ENCODE peak calls at places on chromosomes 3 and 15, in six cellular contexts. One of them, this sample, is unnamed.

GRCh38 chr3:17588422-17588821 is 154.0 kb downstream of the TBC1D5 start:
- DNase-seq in HCT116: no peak
- DNase-seq in heart right ventricle: no peak
- DNase-seq in spleen: no peak
- DNase-seq in A549: no peak
- DNase-seq in HL-60: no peak
- DNase-seq in this sample: no peak

GRCh38 chr3:193301441-193301840 is 60.4 kb downstream of the PLAAT1 start:
- DNase-seq in heart right ventricle: no peak
- DNase-seq in HL-60: no peak
- DNase-seq in HCT116: peak
- DNase-seq in A549: no peak
- DNase-seq in spleen: no peak
- DNase-seq in this sample: no peak

GRCh38 chr3:47716656-47717055 is 65.0 kb downstream of the SMARCC1 start:
- DNase-seq in heart right ventricle: no peak
- DNase-seq in A549: no peak
- DNase-seq in spleen: no peak
- DNase-seq in HL-60: no peak
- DNase-seq in HCT116: no peak
- DNase-seq in this sample: no peak

GRCh38 chr3:98705694-98706093 is 57.4 kb upstream of the ST3GAL6 start:
- DNase-seq in spleen: no peak
- DNase-seq in A549: no peak
- DNase-seq in HL-60: no peak
- DNase-seq in HCT116: no peak
- DNase-seq in heart right ventricle: no peak
- DNase-seq in this sample: no peak

GRCh38 chr3:12227833-12228232 is 61.0 kb upstream of the PPARG start:
- DNase-seq in HL-60: no peak
- DNase-seq in A549: no peak
- DNase-seq in spleen: no peak
- DNase-seq in heart right ventricle: no peak
- DNase-seq in HCT116: no peak
- DNase-seq in this sample: no peak

GRCh38 chr3:71444028-71444860 is 139.3 kb downstream of the FOXP1 start:
- DNase-seq in HCT116: no peak
- DNase-seq in heart right ventricle: no peak
- DNase-seq in A549: no peak
- DNase-seq in spleen: peak
- DNase-seq in HL-60: peak
- DNase-seq in this sample: no peak

GRCh38 chr3:45110185-45110833 is 35.9 kb downstream of the CDCP1 start:
- DNase-seq in A549: no peak
- DNase-seq in HCT116: no peak
- DNase-seq in HL-60: peak
- DNase-seq in heart right ventricle: no peak
- DNase-seq in spleen: peak
- DNase-seq in this sample: no peak

GRCh38 chr3:40324621-40325020 is 15.1 kb downstream of the EIF1B start:
- DNase-seq in A549: no peak
- DNase-seq in HCT116: no peak
- DNase-seq in spleen: no peak
- DNase-seq in HL-60: no peak
- DNase-seq in heart right ventricle: no peak
- DNase-seq in this sample: no peak

GRCh38 chr3:139554628-139555027 is 15.1 kb upstream of the RBP1 start:
- DNase-seq in HL-60: no peak
- DNase-seq in A549: no peak
- DNase-seq in heart right ventricle: no peak
- DNase-seq in HCT116: no peak
- DNase-seq in spleen: no peak
- DNase-seq in this sample: no peak

GRCh38 chr3:156694536-156694935 is 20.1 kb downstream of the TIPARP start:
- DNase-seq in heart right ventricle: no peak
- DNase-seq in A549: no peak
- DNase-seq in spleen: no peak
- DNase-seq in HCT116: no peak
- DNase-seq in HL-60: no peak
- DNase-seq in this sample: no peak

GRCh38 chr15:96053039-96054021 is 277.2 kb upstream of the NR2F2 start:
- DNase-seq in HL-60: no peak
- DNase-seq in A549: no peak
- DNase-seq in spleen: peak
- DNase-seq in HCT116: peak
- DNase-seq in heart right ventricle: peak
- DNase-seq in this sample: peak

GRCh38 chr3:126056681-126057546 is 27.0 kb downstream of the SLC41A3 start:
- DNase-seq in heart right ventricle: peak
- DNase-seq in HL-60: no peak
- DNase-seq in A549: no peak
- DNase-seq in HCT116: no peak
- DNase-seq in spleen: peak
- DNase-seq in this sample: peak

GRCh38 chr15:90959894-90960293 is 5.2 kb downstream of the RCCD1 start:
- DNase-seq in HCT116: no peak
- DNase-seq in heart right ventricle: peak
- DNase-seq in A549: no peak
- DNase-seq in HL-60: no peak
- DNase-seq in spleen: no peak
- DNase-seq in this sample: no peak

GRCh38 chr3:127628788-127629456 is at the start of gene PODXL2:
- DNase-seq in HCT116: peak
- DNase-seq in spleen: peak
- DNase-seq in heart right ventricle: peak
- DNase-seq in A549: peak
- DNase-seq in HL-60: peak
- DNase-seq in this sample: peak

GRCh38 chr3:45442679-45443214 is 54.4 kb downstream of the LARS2 start:
- DNase-seq in spleen: no peak
- DNase-seq in heart right ventricle: no peak
- DNase-seq in A549: no peak
- DNase-seq in HCT116: no peak
- DNase-seq in HL-60: no peak
- DNase-seq in this sample: no peak

GRCh38 chr15:40809051-40809450 is 1.8 kb upstream of the DNAJC17 start:
- DNase-seq in A549: no peak
- DNase-seq in spleen: no peak
- DNase-seq in HL-60: no peak
- DNase-seq in HCT116: no peak
- DNase-seq in heart right ventricle: no peak
- DNase-seq in this sample: no peak

GRCh38 chr3:168097381-168097780 is 1.7 kb upstream of the GOLIM4 start:
- DNase-seq in A549: no peak
- DNase-seq in HCT116: no peak
- DNase-seq in spleen: no peak
- DNase-seq in heart right ventricle: no peak
- DNase-seq in HL-60: no peak
- DNase-seq in this sample: no peak

GRCh38 chr3:130516645-130517512 is at the start of gene COL6A6:
- DNase-seq in spleen: no peak
- DNase-seq in A549: no peak
- DNase-seq in HCT116: no peak
- DNase-seq in heart right ventricle: peak
- DNase-seq in HL-60: no peak
- DNase-seq in this sample: no peak

GRCh38 chr3:10226293-10226692 is 22.0 kb upstream of the TATDN2 start:
- DNase-seq in HCT116: no peak
- DNase-seq in A549: no peak
- DNase-seq in HL-60: no peak
- DNase-seq in heart right ventricle: no peak
- DNase-seq in spleen: no peak
- DNase-seq in this sample: no peak

GRCh38 chr3:196222876-196223595 is 6.7 kb downstream of the SLC51A start:
- DNase-seq in HL-60: no peak
- DNase-seq in heart right ventricle: no peak
- DNase-seq in A549: no peak
- DNase-seq in HCT116: no peak
- DNase-seq in spleen: no peak
- DNase-seq in this sample: no peak

DNA sequence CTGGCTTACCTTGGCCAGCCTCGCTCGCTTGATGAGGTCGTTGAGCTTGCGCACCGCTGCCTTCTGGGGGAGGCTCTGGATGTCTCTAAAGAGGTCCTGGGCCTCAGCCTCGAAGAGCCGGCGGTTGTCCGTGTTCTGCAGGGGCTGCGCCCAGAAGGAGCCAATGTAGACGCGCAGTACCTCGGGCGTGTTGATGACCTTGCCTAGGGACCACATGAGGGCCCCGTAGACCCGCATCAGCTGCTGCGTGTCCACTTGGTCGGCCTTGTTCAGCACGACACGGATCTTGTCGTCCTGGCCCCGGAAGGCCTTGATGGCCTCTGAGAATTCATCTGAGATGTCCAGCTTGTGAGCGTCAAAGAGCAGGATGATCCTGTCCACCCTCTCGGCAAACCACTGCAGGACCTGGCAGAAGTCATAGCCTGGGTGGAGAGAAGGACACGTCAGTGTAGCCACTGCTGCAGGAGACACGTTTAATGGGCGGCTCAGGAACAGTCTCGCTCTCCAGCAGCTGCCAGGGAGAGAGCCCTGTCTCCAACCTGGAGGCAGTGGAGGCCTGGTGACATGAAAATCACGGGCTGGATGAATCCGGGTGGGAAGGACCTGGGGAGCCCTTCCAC is 25.5 kb upstream of the SPTBN5 start:
- DNase-seq in HCT116: no peak
- DNase-seq in A549: no peak
- DNase-seq in spleen: peak
- DNase-seq in heart right ventricle: no peak
- DNase-seq in HL-60: no peak
- DNase-seq in this sample: no peak
- H3K27ac ChIP-seq in HCT116: no peak
- H3K27ac ChIP-seq in A549: no peak
- H3K27ac ChIP-seq in spleen: no peak
- H3K27ac ChIP-seq in heart right ventricle: peak
- H3K27ac ChIP-seq in HL-60: no peak
- H3K27ac ChIP-seq in this sample: peak

DNA sequence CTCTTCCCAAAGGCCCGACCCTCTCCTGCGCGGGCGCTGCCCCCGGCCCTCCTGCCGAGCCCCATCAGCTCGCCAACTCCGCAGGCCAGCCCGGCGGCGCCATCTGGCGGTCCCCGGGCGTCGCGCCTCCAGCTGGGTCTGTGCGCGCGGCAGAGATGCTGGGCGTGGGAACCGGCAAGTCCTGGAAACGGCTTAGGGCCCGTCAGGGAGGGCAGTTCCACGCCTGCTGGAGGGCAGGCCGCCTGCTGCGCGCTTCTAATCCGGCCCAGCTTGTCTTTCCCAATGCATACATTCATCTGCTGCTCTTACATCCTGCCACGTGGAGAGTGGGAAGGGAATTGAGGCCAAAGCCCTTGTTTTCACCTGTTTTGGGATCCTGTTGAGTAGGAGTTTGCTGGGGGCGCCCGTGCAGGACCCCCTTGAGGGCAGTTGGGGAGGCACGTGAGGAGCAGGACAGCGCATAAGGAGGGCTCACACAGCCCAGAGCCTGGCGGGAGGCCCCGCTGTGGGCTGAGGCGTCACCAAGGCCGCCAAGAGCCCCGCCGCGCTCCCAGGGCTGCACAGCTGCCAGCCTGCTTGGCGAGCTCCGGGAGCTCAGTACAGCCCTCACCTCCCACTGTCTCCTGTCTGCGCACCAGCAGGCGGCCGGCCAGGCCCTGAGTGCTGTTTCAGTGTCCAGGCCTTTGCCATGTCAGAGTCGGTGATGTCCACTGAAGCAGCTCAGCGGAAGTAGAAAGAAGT is 165.6 kb downstream of the NSMCE3 start:
- DNase-seq in HCT116: peak
- DNase-seq in A549: peak
- DNase-seq in HL-60: peak
- DNase-seq in heart right ventricle: peak
- DNase-seq in spleen: peak
- DNase-seq in this sample: peak
- TF ChIP-seq CTCF in HCT116: peak
- TF ChIP-seq CTCF in A549: peak
- TF ChIP-seq CTCF in HL-60: peak
- TF ChIP-seq CTCF in heart right ventricle: peak
- TF ChIP-seq CTCF in spleen: peak
- TF ChIP-seq CTCF in this sample: peak

DNA sequence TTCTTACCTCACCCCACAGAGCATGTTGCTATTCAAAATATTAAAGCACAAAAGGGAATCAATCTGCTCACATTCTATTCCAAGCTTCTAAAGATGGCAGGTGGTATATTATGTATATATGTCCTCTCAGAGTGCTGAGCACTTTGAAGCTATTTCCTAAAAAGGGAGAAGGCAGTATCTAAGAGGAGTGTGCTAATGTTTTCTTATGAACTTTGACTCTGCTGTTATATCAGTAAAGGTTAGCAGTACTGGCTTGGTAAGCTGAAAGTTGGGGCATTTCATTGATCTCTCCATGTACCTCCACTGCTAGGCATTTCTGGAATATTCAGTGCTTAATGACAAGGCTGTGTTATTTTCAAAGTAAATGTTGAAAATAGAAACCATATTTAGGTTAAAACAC is 43.4 kb downstream of the IL1RAP start:
- DNase-seq in heart right ventricle: no peak
- DNase-seq in HL-60: no peak
- DNase-seq in A549: no peak
- DNase-seq in spleen: no peak
- DNase-seq in HCT116: no peak
- DNase-seq in this sample: no peak
- H3K27ac ChIP-seq in heart right ventricle: no peak
- H3K27ac ChIP-seq in HL-60: no peak
- H3K27ac ChIP-seq in A549: no peak
- H3K27ac ChIP-seq in spleen: no peak
- H3K27ac ChIP-seq in HCT116: no peak
- H3K27ac ChIP-seq in this sample: no peak

DNA sequence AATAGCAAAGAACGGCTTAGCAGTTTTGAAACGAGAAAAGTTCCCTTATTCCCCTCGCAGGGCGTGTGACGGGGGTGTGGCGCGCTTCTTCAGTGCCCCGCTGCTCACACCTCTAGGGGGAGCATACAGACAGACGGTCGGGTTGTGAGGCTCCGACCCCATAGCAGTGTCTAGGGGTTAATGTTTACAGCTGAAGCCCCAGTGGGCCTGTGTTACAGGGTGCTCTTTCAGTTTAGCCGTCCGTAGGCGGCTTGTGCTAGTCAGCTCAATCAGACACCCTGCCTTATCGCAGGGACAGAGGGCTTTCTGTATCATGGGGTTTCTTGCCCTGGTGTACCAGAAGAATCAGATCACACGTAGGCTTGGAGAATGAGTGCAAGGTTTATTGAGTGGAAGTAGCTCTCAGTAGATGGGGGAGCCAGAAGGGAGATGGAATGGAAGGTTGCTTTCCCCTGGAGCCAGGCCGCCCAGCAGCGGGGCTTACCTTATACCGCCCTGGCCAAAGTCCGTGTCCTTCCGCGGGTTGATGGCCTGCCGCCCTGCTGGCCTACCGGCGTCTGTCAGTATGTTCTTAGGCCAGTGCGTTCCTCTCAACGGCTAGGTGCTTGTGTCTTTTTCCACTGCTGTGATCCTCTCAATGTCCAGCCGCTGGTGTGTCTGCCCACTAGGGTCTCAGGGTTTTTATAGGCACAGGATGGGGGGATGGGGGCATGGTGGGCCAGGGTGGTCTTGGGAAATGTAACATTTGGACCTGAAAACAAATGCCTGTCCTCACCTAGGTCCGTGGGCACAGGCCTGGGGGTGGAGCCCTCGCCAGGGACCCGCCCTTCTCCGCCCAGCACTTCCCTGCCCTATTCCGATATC is 32.2 kb upstream of the ACP3 start:
- DNase-seq in heart right ventricle: peak
- DNase-seq in spleen: no peak
- DNase-seq in A549: no peak
- DNase-seq in HL-60: peak
- DNase-seq in HCT116: no peak
- DNase-seq in this sample: no peak
- TF ChIP-seq CTCF in heart right ventricle: peak
- TF ChIP-seq CTCF in spleen: no peak
- TF ChIP-seq CTCF in A549: no peak
- TF ChIP-seq CTCF in HL-60: no peak
- TF ChIP-seq CTCF in HCT116: peak
- TF ChIP-seq CTCF in this sample: no peak